ENCODE peak calls at places on chromosomes 16 and 17, in eight cellular contexts. One of them, this sample, is unnamed.

GRCh38 chr16:90044111-90044551 is 24.9 kb upstream of the DBNDD1 start:
- DNase-seq in gastrocnemius medialis: no peak
- DNase-seq in CD4-positive, alpha-beta T cell: no peak
- DNase-seq in iPS DF 19.7: no peak
- DNase-seq in NCI-H1436: no peak
- DNase-seq in posterior cingulate gyrus: no peak
- DNase-seq in left kidney: no peak
- DNase-seq in NCI-H1048: no peak
- DNase-seq in this sample: peak; percentile 95

GRCh38 chr16:49437344-49437743 is 63.7 kb downstream of the C16orf78 start:
- DNase-seq in gastrocnemius medialis: no peak
- DNase-seq in CD4-positive, alpha-beta T cell: no peak
- DNase-seq in iPS DF 19.7: no peak
- DNase-seq in NCI-H1436: no peak
- DNase-seq in posterior cingulate gyrus: no peak
- DNase-seq in left kidney: no peak
- DNase-seq in NCI-H1048: no peak
- DNase-seq in this sample: no peak

GRCh38 chr17:59783221-59784016 is 76.0 kb downstream of the VMP1 start:
- DNase-seq in gastrocnemius medialis: no peak
- DNase-seq in CD4-positive, alpha-beta T cell: no peak
- DNase-seq in iPS DF 19.7: no peak
- DNase-seq in NCI-H1436: no peak
- DNase-seq in posterior cingulate gyrus: no peak
- DNase-seq in left kidney: peak; percentile 17
- DNase-seq in NCI-H1048: no peak
- DNase-seq in this sample: peak; percentile 76

GRCh38 chr16:19382887-19383816 is 34.5 kb upstream of the TMC5 start:
- DNase-seq in gastrocnemius medialis: no peak
- DNase-seq in CD4-positive, alpha-beta T cell: no peak
- DNase-seq in iPS DF 19.7: no peak
- DNase-seq in NCI-H1436: no peak
- DNase-seq in posterior cingulate gyrus: peak; percentile 11
- DNase-seq in left kidney: no peak
- DNase-seq in NCI-H1048: no peak
- DNase-seq in this sample: no peak

GRCh38 chr16:24921229-24921628 is 75.5 kb downstream of the SLC5A11 start:
- DNase-seq in gastrocnemius medialis: no peak
- DNase-seq in CD4-positive, alpha-beta T cell: no peak
- DNase-seq in iPS DF 19.7: no peak
- DNase-seq in NCI-H1436: no peak
- DNase-seq in posterior cingulate gyrus: no peak
- DNase-seq in left kidney: no peak
- DNase-seq in NCI-H1048: no peak
- DNase-seq in this sample: no peak

GRCh38 chr17:34894971-34895370 is 66.3 kb downstream of the CCT6B start:
- DNase-seq in gastrocnemius medialis: no peak
- DNase-seq in CD4-positive, alpha-beta T cell: no peak
- DNase-seq in iPS DF 19.7: no peak
- DNase-seq in NCI-H1436: no peak
- DNase-seq in posterior cingulate gyrus: no peak
- DNase-seq in left kidney: no peak
- DNase-seq in NCI-H1048: no peak
- DNase-seq in this sample: no peak

GRCh38 chr17:47731396-47731795 is 1.6 kb upstream of the TBX21 start:
- DNase-seq in gastrocnemius medialis: no peak
- DNase-seq in CD4-positive, alpha-beta T cell: no peak
- DNase-seq in iPS DF 19.7: no peak
- DNase-seq in NCI-H1436: no peak
- DNase-seq in posterior cingulate gyrus: no peak
- DNase-seq in left kidney: no peak
- DNase-seq in NCI-H1048: no peak
- DNase-seq in this sample: no peak

GRCh38 chr17:81517339-81518112 is 4.9 kb upstream of the ACTG1 start:
- DNase-seq in gastrocnemius medialis: no peak
- DNase-seq in CD4-positive, alpha-beta T cell: no peak
- DNase-seq in iPS DF 19.7: no peak
- DNase-seq in NCI-H1436: no peak
- DNase-seq in posterior cingulate gyrus: no peak
- DNase-seq in left kidney: peak; percentile 60
- DNase-seq in NCI-H1048: no peak
- DNase-seq in this sample: no peak

GRCh38 chr16:11536104-11536866 is 50.4 kb downstream of the LITAF start:
- DNase-seq in gastrocnemius medialis: no peak
- DNase-seq in CD4-positive, alpha-beta T cell: no peak
- DNase-seq in iPS DF 19.7: no peak
- DNase-seq in NCI-H1436: no peak
- DNase-seq in posterior cingulate gyrus: no peak
- DNase-seq in left kidney: no peak
- DNase-seq in NCI-H1048: no peak
- DNase-seq in this sample: no peak

GRCh38 chr17:70855401-70856054 is 686.2 kb downstream of the KCNJ2 start:
- DNase-seq in gastrocnemius medialis: no peak
- DNase-seq in CD4-positive, alpha-beta T cell: no peak
- DNase-seq in iPS DF 19.7: no peak
- DNase-seq in NCI-H1436: peak; percentile 59
- DNase-seq in posterior cingulate gyrus: no peak
- DNase-seq in left kidney: peak; percentile 49
- DNase-seq in NCI-H1048: no peak
- DNase-seq in this sample: no peak

GRCh38 chr17:75371339-75371738 is 34.1 kb downstream of the GRB2 start:
- DNase-seq in gastrocnemius medialis: no peak
- DNase-seq in CD4-positive, alpha-beta T cell: no peak
- DNase-seq in iPS DF 19.7: no peak
- DNase-seq in NCI-H1436: no peak
- DNase-seq in posterior cingulate gyrus: no peak
- DNase-seq in left kidney: no peak
- DNase-seq in NCI-H1048: no peak
- DNase-seq in this sample: no peak

GRCh38 chr16:67860589-67861398 is 12.1 kb upstream of the EDC4 start:
- DNase-seq in gastrocnemius medialis: peak; percentile 70
- DNase-seq in CD4-positive, alpha-beta T cell: no peak
- DNase-seq in iPS DF 19.7: no peak
- DNase-seq in NCI-H1436: no peak
- DNase-seq in posterior cingulate gyrus: no peak
- DNase-seq in left kidney: no peak
- DNase-seq in NCI-H1048: no peak
- DNase-seq in this sample: no peak

GRCh38 chr17:73902416-73903181 is 258.4 kb upstream of the SDK2 start:
- DNase-seq in gastrocnemius medialis: no peak
- DNase-seq in CD4-positive, alpha-beta T cell: peak; percentile 13
- DNase-seq in iPS DF 19.7: peak; percentile 40
- DNase-seq in NCI-H1436: peak; percentile 82
- DNase-seq in posterior cingulate gyrus: no peak
- DNase-seq in left kidney: peak; percentile 88
- DNase-seq in NCI-H1048: no peak
- DNase-seq in this sample: no peak

GRCh38 chr17:77456951-77457548 is 316.3 kb downstream of the SEC14L1 start:
- DNase-seq in gastrocnemius medialis: no peak
- DNase-seq in CD4-positive, alpha-beta T cell: no peak
- DNase-seq in iPS DF 19.7: no peak
- DNase-seq in NCI-H1436: no peak
- DNase-seq in posterior cingulate gyrus: no peak
- DNase-seq in left kidney: no peak
- DNase-seq in NCI-H1048: no peak
- DNase-seq in this sample: no peak